ENCODE peak calls at places on chromosomes 13 and 19, in five cellular contexts. C is endothelial cell of umbilical vein; B is activated CD4-positive, alpha-beta T cell treated with anti-CD3 and anti-CD28 coated beads for 1 hour; G is B cell; J is hepatic stellate cell. Q is an unnamed sample.

GRCh38 chr19:16970821-16971220 is 55.8 kb downstream of the CPAMD8 start:
- DNase-seq in C (no peak), B (no peak), G (no peak), J (no peak), Q (no peak)

GRCh38 chr19:57348136-57348535 is 2.9 kb upstream of the ZNF304 start:
- DNase-seq in C (no peak), B (no peak), G (no peak), J (peak), Q (no peak)

GRCh38 chr13:69423844-69424243 is 683.8 kb upstream of the ATXN8OS start:
- DNase-seq in C (no peak), B (no peak), G (no peak), J (no peak), Q (no peak)

GRCh38 chr13:106390360-106390759 is 145.1 kb downstream of the EFNB2 start:
- DNase-seq in C (peak), B (no peak), G (no peak), J (no peak), Q (no peak)

GRCh38 chr19:17420267-17420924 is 549 bp downstream of the MVB12A start:
- DNase-seq in C (peak), B (no peak), G (peak), J (peak), Q (no peak)

GRCh38 chr19:31256601-31256990 is 92.6 kb downstream of the TSHZ3 start:
- DNase-seq in C (no peak), B (no peak), G (no peak), J (no peak), Q (no peak)

GRCh38 chr19:45444318-45445041 is 20.8 kb upstream of the ERCC1 start:
- DNase-seq in C (peak), B (peak), G (peak), J (peak), Q (peak)

GRCh38 chr13:96744665-96745331 is 249.5 kb downstream of the OXGR1 start:
- DNase-seq in C (no peak), B (no peak), G (no peak), J (no peak), Q (no peak)

GRCh38 chr13:102386461-102386860 is 15.4 kb downstream of the FGF14 start:
- DNase-seq in C (peak), B (no peak), G (no peak), J (no peak), Q (no peak)

GRCh38 chr13:25180795-25181537 is 8.9 kb upstream of the AMER2 start:
- DNase-seq in C (no peak), B (no peak), G (peak), J (no peak), Q (peak)

GRCh38 chr19:29505034-29505824 is 20.6 kb upstream of the VSTM2B start:
- DNase-seq in C (no peak), B (no peak), G (no peak), J (no peak), Q (no peak)